ENCODE peak calls at places on chromosome 9, in seven cellular contexts. One of them, this sample, is unnamed.

GRCh38 chr9:117095116-117095515 is 319.7 kb downstream of the ASTN2 start:
- DNase-seq in trophoblast cell: no peak
- DNase-seq in OCI-LY7: no peak
- DNase-seq in AG09309: no peak
- DNase-seq in coronary artery: no peak
- DNase-seq in AG04449: no peak
- DNase-seq in bronchial epithelial cell: no peak
- DNase-seq in this sample: no peak

GRCh38 chr9:15729507-15729906 is 176.7 kb downstream of the CCDC171 start:
- DNase-seq in coronary artery: no peak
- DNase-seq in AG09309: no peak
- DNase-seq in bronchial epithelial cell: no peak
- DNase-seq in trophoblast cell: no peak
- DNase-seq in OCI-LY7: no peak
- DNase-seq in AG04449: no peak
- DNase-seq in this sample: no peak

GRCh38 chr9:127175764-127176163 is 53.3 kb upstream of the ANGPTL2 start:
- DNase-seq in trophoblast cell: no peak
- DNase-seq in AG04449: no peak
- DNase-seq in coronary artery: peak
- DNase-seq in AG09309: no peak
- DNase-seq in bronchial epithelial cell: no peak
- DNase-seq in OCI-LY7: no peak
- DNase-seq in this sample: no peak

GRCh38 chr9:37309136-37309535 is 113.4 kb upstream of the GRHPR start:
- DNase-seq in coronary artery: no peak
- DNase-seq in bronchial epithelial cell: no peak
- DNase-seq in AG09309: no peak
- DNase-seq in OCI-LY7: peak
- DNase-seq in AG04449: no peak
- DNase-seq in trophoblast cell: peak
- DNase-seq in this sample: no peak

GRCh38 chr9:71754151-71754550 is 14.2 kb downstream of the CEMIP2 start:
- DNase-seq in AG09309: no peak
- DNase-seq in bronchial epithelial cell: no peak
- DNase-seq in trophoblast cell: no peak
- DNase-seq in coronary artery: no peak
- DNase-seq in OCI-LY7: no peak
- DNase-seq in AG04449: no peak
- DNase-seq in this sample: no peak

GRCh38 chr9:120482424-120483186 is 97.4 kb downstream of the CDK5RAP2 start:
- DNase-seq in trophoblast cell: no peak
- DNase-seq in AG09309: no peak
- DNase-seq in AG04449: no peak
- DNase-seq in OCI-LY7: no peak
- DNase-seq in bronchial epithelial cell: no peak
- DNase-seq in coronary artery: no peak
- DNase-seq in this sample: no peak

GRCh38 chr9:106830527-106831140 is 32.3 kb upstream of the ZNF462 start:
- DNase-seq in coronary artery: no peak
- DNase-seq in trophoblast cell: peak
- DNase-seq in OCI-LY7: no peak
- DNase-seq in bronchial epithelial cell: no peak
- DNase-seq in AG09309: no peak
- DNase-seq in AG04449: no peak
- DNase-seq in this sample: no peak

GRCh38 chr9:31824860-31825259 is 559.6 kb upstream of the ACO1 start:
- DNase-seq in bronchial epithelial cell: no peak
- DNase-seq in coronary artery: no peak
- DNase-seq in AG04449: no peak
- DNase-seq in trophoblast cell: no peak
- DNase-seq in AG09309: no peak
- DNase-seq in OCI-LY7: no peak
- DNase-seq in this sample: no peak

GRCh38 chr9:137960496-137960895 is 82.9 kb downstream of the CACNA1B start:
- DNase-seq in bronchial epithelial cell: no peak
- DNase-seq in trophoblast cell: no peak
- DNase-seq in AG09309: no peak
- DNase-seq in OCI-LY7: no peak
- DNase-seq in coronary artery: no peak
- DNase-seq in AG04449: no peak
- DNase-seq in this sample: no peak

GRCh38 chr9:95726756-95727155 is 148.7 kb upstream of the ERCC6L2 start:
- DNase-seq in AG09309: peak
- DNase-seq in OCI-LY7: peak
- DNase-seq in trophoblast cell: peak
- DNase-seq in AG04449: peak
- DNase-seq in coronary artery: no peak
- DNase-seq in bronchial epithelial cell: peak
- DNase-seq in this sample: no peak

GRCh38 chr9:99299214-99300102 is 77.4 kb downstream of the SEC61B start:
- DNase-seq in trophoblast cell: peak
- DNase-seq in AG04449: peak
- DNase-seq in bronchial epithelial cell: peak
- DNase-seq in coronary artery: no peak
- DNase-seq in OCI-LY7: peak
- DNase-seq in AG09309: peak
- DNase-seq in this sample: no peak

DNA sequence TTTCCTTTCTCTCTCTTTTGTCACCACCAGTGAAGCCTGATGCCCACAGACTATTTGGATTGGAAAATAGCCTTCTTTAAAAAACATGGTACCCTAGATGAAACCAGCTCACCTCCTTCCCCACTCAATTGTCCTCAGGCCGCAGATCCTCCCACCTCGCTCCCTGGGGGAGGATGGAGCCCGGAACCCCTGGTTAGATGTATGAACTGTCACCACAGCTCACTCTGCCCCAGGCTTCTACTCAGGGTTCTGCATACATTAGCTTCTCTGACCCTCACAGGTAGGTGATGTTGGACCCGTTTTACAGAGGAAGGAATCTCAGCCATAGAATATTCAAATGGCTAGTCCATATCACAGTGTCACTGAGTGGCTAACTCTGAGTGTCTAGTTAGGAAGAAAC is 1.8 kb downstream of the MAMDC2 start:
- DNase-seq in OCI-LY7: no peak
- DNase-seq in coronary artery: no peak
- DNase-seq in AG04449: no peak
- DNase-seq in bronchial epithelial cell: no peak
- DNase-seq in AG09309: no peak
- DNase-seq in trophoblast cell: no peak
- DNase-seq in this sample: no peak
- H3K4me3 ChIP-seq in OCI-LY7: no peak
- H3K4me3 ChIP-seq in coronary artery: peak
- H3K4me3 ChIP-seq in AG04449: no peak
- H3K4me3 ChIP-seq in bronchial epithelial cell: no peak
- H3K4me3 ChIP-seq in AG09309: no peak
- H3K4me3 ChIP-seq in trophoblast cell: no peak
- H3K4me3 ChIP-seq in this sample: no peak

GRCh38 chr9:134215395-134215708 is 51.0 kb upstream of the RNU6ATAC start:
- DNase-seq in trophoblast cell: no peak
- DNase-seq in bronchial epithelial cell: no peak
- DNase-seq in coronary artery: no peak
- DNase-seq in AG09309: no peak
- DNase-seq in OCI-LY7: no peak
- DNase-seq in AG04449: no peak
- DNase-seq in this sample: no peak

GRCh38 chr9:134216961-134217360 is 52.6 kb upstream of the RNU6ATAC start:
- DNase-seq in OCI-LY7: no peak
- DNase-seq in coronary artery: no peak
- DNase-seq in AG04449: no peak
- DNase-seq in bronchial epithelial cell: no peak
- DNase-seq in trophoblast cell: no peak
- DNase-seq in AG09309: no peak
- DNase-seq in this sample: no peak

GRCh38 chr9:134214766-134215394 is 50.5 kb upstream of the RNU6ATAC start:
- DNase-seq in coronary artery: no peak
- DNase-seq in AG04449: no peak
- DNase-seq in bronchial epithelial cell: no peak
- DNase-seq in trophoblast cell: no peak
- DNase-seq in AG09309: no peak
- DNase-seq in OCI-LY7: no peak
- DNase-seq in this sample: no peak

GRCh38 chr9:134216449-134216951 is 52.1 kb upstream of the RNU6ATAC start:
- DNase-seq in AG04449: no peak
- DNase-seq in OCI-LY7: no peak
- DNase-seq in AG09309: no peak
- DNase-seq in trophoblast cell: no peak
- DNase-seq in coronary artery: no peak
- DNase-seq in bronchial epithelial cell: no peak
- DNase-seq in this sample: no peak

DNA sequence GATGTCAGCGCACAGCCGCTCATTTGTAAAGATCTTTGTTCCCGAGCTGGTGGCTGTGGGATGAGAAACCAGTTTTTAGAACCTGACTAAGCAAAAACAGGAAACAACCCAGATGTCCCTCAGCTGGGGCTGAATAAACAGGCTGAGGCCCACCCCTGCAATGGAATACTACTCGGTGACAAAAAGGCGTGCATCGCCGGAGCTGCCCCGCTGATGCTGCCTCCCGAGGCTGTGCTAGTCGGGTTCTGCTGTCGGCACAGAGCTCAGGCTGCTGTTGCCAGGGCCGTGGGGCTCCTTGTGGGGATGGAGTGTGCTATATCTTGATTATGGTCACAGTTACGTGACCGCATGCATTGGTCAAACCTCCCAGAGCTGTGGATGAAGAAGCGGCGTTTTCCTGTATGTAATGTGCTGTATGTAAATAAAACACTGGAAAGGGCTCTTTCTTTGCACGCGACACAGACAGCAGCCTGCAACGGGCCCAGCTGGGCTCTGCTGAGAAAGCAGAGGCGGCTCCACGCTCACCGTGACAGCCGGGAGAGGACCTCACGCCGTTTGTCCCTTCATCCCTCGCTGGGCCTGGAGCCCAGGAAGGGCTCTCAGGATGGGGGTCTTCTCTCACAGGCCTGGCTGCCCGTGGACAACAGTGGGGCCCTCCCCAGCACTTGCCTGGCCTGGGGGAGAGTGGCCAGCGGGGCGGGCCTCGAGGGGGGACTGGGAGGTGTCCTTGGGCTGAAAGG is 51.5 kb upstream of the RNU6ATAC start:
- DNase-seq in AG09309: no peak
- DNase-seq in trophoblast cell: peak
- DNase-seq in OCI-LY7: peak
- DNase-seq in AG04449: peak
- DNase-seq in bronchial epithelial cell: no peak
- DNase-seq in coronary artery: no peak
- DNase-seq in this sample: no peak
- H3K4me3 ChIP-seq in AG09309: no peak
- H3K4me3 ChIP-seq in trophoblast cell: no peak
- H3K4me3 ChIP-seq in OCI-LY7: no peak
- H3K4me3 ChIP-seq in AG04449: no peak
- H3K4me3 ChIP-seq in bronchial epithelial cell: no peak
- H3K4me3 ChIP-seq in coronary artery: no peak
- H3K4me3 ChIP-seq in this sample: no peak

DNA sequence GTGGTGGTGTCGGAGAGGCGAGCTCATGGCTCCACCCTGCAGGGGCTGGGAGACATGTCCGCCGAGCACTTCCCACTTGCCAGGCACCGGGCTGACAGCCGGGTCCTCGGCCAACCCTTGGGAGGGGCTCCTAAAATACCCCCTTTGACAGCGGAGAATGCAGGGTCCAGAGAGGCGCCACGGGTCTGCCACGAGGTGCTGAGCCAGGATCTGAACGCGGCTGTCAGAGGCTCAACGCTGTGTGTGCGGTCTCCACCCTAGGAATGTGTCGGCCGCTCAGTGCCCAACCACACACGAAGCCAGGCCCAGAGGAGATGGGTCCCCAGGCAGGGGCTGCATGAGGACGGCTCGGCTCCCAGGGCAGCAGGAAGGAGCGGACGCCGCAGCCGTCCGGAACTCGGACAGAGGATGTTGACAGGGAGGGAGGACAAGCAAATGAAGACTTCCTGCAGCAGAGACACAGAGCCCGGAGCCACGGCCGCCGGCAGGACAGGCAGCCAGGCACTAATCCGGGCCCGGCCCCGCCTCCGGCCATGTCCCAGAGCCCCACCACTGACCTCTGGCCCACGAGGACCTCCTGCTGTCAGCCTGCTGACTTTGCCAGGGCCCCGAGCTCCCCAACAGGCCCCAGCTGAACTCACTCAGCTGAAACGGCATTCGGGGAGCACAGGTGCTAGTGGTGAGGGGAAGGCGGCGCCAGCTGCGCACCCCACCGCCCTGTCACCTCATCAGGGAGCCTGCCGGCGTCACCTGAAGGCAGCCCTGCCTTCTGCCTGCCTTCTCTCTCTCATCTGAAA is 12.8 kb downstream of the VAV2 start:
- DNase-seq in AG09309: no peak
- DNase-seq in bronchial epithelial cell: no peak
- DNase-seq in trophoblast cell: peak
- DNase-seq in AG04449: no peak
- DNase-seq in OCI-LY7: peak
- DNase-seq in coronary artery: no peak
- DNase-seq in this sample: no peak
- H3K4me3 ChIP-seq in AG09309: no peak
- H3K4me3 ChIP-seq in bronchial epithelial cell: no peak
- H3K4me3 ChIP-seq in trophoblast cell: no peak
- H3K4me3 ChIP-seq in AG04449: peak
- H3K4me3 ChIP-seq in OCI-LY7: peak
- H3K4me3 ChIP-seq in coronary artery: peak
- H3K4me3 ChIP-seq in this sample: no peak

GRCh38 chr9:124503713-124504529 is 3.3 kb downstream of the NR5A1 start:
- DNase-seq in OCI-LY7: no peak
- DNase-seq in AG09309: no peak
- DNase-seq in trophoblast cell: no peak
- DNase-seq in coronary artery: no peak
- DNase-seq in AG04449: no peak
- DNase-seq in bronchial epithelial cell: no peak
- DNase-seq in this sample: no peak

GRCh38 chr9:124505006-124505900 is 1.9 kb downstream of the NR5A1 start:
- DNase-seq in trophoblast cell: no peak
- DNase-seq in bronchial epithelial cell: no peak
- DNase-seq in AG09309: no peak
- DNase-seq in coronary artery: no peak
- DNase-seq in AG04449: no peak
- DNase-seq in OCI-LY7: no peak
- DNase-seq in this sample: no peak

GRCh38 chr9:124505901-124506346 is 1.3 kb downstream of the NR5A1 start:
- DNase-seq in bronchial epithelial cell: no peak
- DNase-seq in trophoblast cell: no peak
- DNase-seq in AG04449: no peak
- DNase-seq in OCI-LY7: no peak
- DNase-seq in coronary artery: no peak
- DNase-seq in AG09309: no peak
- DNase-seq in this sample: no peak

GRCh38 chr9:124502711-124503702 is 4.2 kb downstream of the NR5A1 start:
- DNase-seq in AG09309: no peak
- DNase-seq in coronary artery: no peak
- DNase-seq in AG04449: no peak
- DNase-seq in bronchial epithelial cell: no peak
- DNase-seq in trophoblast cell: no peak
- DNase-seq in OCI-LY7: no peak
- DNase-seq in this sample: no peak

DNA sequence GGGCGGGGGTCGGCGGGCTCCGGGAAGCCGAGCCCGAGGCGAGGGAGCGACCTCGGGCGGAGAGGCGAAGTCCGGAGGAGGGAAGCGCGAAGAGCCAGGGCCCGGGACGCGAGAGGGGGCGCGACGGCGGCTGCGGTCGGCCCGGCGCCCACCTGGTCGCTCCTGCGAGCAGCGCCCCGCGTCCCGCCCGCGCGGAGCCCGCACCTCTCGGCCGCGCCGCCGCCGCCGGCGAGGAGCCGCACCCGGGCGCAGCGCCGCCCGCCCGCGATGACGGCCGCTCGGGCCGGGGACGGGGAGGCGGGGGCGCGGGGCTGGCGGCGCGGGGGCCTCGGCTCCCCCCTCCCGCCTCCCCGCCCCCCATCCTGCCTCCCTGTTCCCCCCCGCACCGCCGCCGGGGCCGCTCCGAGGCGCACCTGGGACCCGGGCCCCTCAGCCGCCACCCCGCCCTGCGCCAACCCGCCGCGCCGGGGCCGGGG is 2.6 kb downstream of the NR5A1 start:
- DNase-seq in coronary artery: no peak
- DNase-seq in bronchial epithelial cell: no peak
- DNase-seq in AG09309: no peak
- DNase-seq in trophoblast cell: no peak
- DNase-seq in AG04449: no peak
- DNase-seq in OCI-LY7: no peak
- DNase-seq in this sample: no peak
- H3K4me3 ChIP-seq in coronary artery: peak
- H3K4me3 ChIP-seq in bronchial epithelial cell: no peak
- H3K4me3 ChIP-seq in AG09309: no peak
- H3K4me3 ChIP-seq in trophoblast cell: peak
- H3K4me3 ChIP-seq in AG04449: no peak
- H3K4me3 ChIP-seq in OCI-LY7: no peak
- H3K4me3 ChIP-seq in this sample: no peak

This sample was measured in keratinocyte.